ENCODE peak calls at places on chromosomes 5 and 9, in seven cellular contexts. V, W, E, O, F, I and S are unnamed samples.

GRCh38 chr5:143554918-143555477 is 151.5 kb upstream of the NR3C1 start:
- DNase-seq in V (no peak), W (no peak), E (no peak), O (no peak), F (no peak), I (peak; percentile 72), S (no peak)

GRCh38 chr5:79990205-79990597 is 861 bp downstream of the MTX3 start:
- DNase-seq in V (no peak), W (no peak), E (no peak), O (no peak), F (no peak), I (no peak), S (no peak)

GRCh38 chr9:136304981-136305380 is 1.1 kb upstream of the CCDC187 start:
- DNase-seq in V (no peak), W (no peak), E (no peak), O (no peak), F (no peak), I (no peak), S (no peak)

GRCh38 chr5:64451551-64451950 is 54.3 kb upstream of the RGS7BP start:
- DNase-seq in V (no peak), W (no peak), E (no peak), O (no peak), F (no peak), I (no peak), S (no peak)

GRCh38 chr9:14687042-14687719 is 6.1 kb downstream of the ZDHHC21 start:
- DNase-seq in V (no peak), W (no peak), E (no peak), O (no peak), F (no peak), I (peak; percentile 94), S (no peak)

GRCh38 chr5:57494104-57495098 is 11.8 kb upstream of the ACTBL2 start:
- DNase-seq in V (peak; percentile 21), W (no peak), E (peak; percentile 73), O (no peak), F (peak; percentile 15), I (peak; percentile 98), S (peak; percentile 66)

GRCh38 chr9:108109927-108110326 is 620.4 kb upstream of the KLF4 start:
- DNase-seq in V (no peak), W (no peak), E (no peak), O (no peak), F (no peak), I (no peak), S (no peak)

GRCh38 chr5:127562252-127562651 is 44.8 kb downstream of the PRRC1 start:
- DNase-seq in V (no peak), W (peak; percentile 30), E (no peak), O (peak; percentile 40), F (no peak), I (no peak), S (no peak)

GRCh38 chr5:870973-871372 is 20.2 kb upstream of the ZDHHC11 start:
- DNase-seq in V (no peak), W (no peak), E (no peak), O (no peak), F (no peak), I (no peak), S (no peak)

GRCh38 chr5:83564069-83564749 is 92.7 kb downstream of the VCAN start:
- DNase-seq in V (no peak), W (no peak), E (no peak), O (no peak), F (no peak), I (peak; percentile 65), S (no peak)

GRCh38 chr5:26761040-26761439 is 277.3 kb downstream of the CDH9 start:
- DNase-seq in V (no peak), W (no peak), E (no peak), O (peak; percentile 70), F (no peak), I (no peak), S (no peak)

DNA sequence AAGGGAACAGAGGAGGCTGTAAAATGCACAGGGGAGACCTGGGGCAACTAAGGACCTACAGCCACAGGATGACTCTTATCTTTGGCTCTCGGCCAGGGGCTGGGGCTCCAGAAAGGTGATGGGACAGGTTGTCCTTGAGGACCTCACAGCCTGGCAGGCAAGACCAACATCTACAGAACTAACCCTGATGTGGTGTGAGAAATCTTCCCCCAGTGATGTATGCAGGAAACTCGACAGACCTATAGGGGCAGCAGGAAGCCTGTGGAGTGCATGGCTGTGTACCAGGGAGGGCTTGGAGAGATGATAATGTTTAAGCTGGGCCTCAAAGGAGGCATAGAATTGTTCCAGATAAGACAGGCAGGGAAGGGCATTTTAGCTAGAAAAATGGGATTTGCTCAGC is 68.4 kb upstream of the SLC25A51 start:
- DNase-seq in V (no peak), W (no peak), E (peak; percentile 58), O (no peak), F (no peak), I (no peak), S (no peak)
- TF ChIP-seq CTCF in V (no peak), W (no peak), E (no peak), O (peak; percentile 7), F (no peak), I (peak; percentile 37), S (no peak)

DNA sequence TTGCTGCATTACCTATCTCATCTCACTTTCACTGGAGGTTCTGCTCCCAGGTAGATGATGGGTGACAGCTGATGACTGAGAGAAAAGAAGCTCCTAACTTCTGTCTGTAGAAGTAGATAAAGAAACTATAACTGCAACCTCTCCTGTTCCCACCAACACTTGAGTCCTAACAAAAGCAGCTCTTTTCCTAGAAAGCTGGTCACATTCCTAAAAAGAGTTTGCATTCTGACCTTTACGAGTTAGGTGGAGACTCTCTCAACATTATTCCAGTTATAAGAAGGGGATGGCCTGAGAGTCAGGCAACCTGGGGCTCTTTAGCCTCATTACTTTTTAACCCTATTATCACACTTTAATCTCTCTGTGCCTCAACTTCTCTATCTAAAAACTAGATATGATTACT is 8.9 kb upstream of the PCAT7 start:
- DNase-seq in V (no peak), W (no peak), E (no peak), O (no peak), F (no peak), I (no peak), S (no peak)
- TF ChIP-seq CTCF in V (no peak), W (no peak), E (no peak), O (no peak), F (no peak), I (no peak), S (no peak)

DNA sequence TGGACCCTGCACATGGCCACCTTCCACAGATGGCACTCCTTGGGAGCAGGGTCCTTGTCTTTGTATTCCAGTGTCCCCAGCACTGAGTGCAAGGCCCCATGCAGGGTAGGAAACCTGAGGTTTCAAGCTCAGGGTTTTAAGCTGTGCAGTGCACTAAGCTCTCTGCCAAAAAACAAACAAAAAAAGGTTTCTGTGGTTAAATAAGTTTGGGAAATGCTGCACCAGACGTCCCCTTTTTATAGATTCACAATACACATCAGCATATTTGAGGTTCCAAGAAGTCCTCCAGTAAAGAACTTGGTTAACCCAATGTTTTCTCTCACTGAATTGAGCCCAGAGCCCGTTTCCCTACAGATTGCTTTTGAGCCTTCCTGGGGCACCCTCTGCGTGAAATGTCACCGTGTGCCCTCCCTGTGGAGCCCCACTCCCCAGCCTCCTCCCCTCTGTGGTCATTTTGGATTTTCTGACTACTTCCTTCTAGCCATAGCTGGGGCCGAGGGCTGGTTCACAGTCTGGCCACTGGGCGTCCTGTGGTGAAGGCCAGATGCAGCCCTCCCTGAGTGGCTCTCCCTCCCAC is 17.1 kb downstream of the DELE1 start:
- DNase-seq in V (no peak), W (no peak), E (peak; percentile 70), O (no peak), F (no peak), I (peak; percentile 83), S (no peak)
- TF ChIP-seq CTCF in V (no peak), W (no peak), E (no peak), O (peak; percentile 11), F (no peak), I (no peak), S (no peak)

GRCh38 chr9:98132806-98133631 is 14.0 kb upstream of the TRIM14 start:
- DNase-seq in V (no peak), W (no peak), E (peak; percentile 47), O (peak; percentile 75), F (no peak), I (no peak), S (no peak)
- TF ChIP-seq CTCF in V (no peak), W (no peak), E (no peak), O (peak; percentile 27), F (no peak), I (no peak), S (no peak)

DNA sequence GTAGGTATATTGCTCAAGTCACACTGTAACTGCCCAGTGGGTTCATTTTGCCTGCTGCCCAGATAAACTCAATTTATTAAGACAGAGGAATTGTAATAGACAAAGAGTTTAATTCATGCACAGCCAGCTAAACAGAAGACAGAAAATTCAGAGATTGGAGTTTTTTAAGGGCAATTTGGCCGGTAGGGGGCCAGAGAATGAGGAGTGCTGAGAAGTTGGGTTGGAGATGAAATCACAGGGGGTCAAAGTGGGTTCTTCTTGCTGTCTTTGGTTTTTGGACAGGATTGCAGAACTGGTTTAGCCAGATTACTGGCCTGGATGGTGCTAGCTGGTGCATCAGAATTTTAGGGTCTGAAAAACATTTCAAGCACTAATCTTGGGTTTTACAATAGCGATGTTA is 20.7 kb upstream of the IL33 start:
- DNase-seq in V (no peak), W (peak; percentile 24), E (no peak), O (no peak), F (no peak), I (no peak), S (peak; percentile 3)
- TF ChIP-seq CTCF in V (no peak), W (no peak), E (no peak), O (no peak), F (no peak), I (peak; percentile 27), S (no peak)

DNA sequence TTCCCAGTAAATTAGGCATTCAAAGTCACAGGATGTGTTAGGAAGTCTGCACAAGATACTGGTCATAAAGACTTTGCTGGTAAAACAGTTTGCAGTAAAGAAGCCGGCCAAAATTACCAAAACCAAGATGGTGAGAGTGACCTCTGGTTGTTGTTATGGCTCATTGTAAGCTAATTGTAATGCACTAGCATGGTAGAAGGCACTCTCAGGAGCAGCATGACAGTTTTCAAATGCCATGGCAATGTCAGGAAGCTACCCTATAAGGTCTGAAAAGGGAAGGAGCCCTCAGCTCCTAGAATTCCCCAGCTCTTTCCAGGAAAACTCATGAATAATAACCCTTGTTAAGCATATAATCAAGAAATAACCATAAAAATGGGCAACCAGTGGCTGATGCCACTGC is 64.3 kb upstream of the TNC start:
- DNase-seq in V (no peak), W (no peak), E (no peak), O (no peak), F (no peak), I (no peak), S (no peak)
- TF ChIP-seq CTCF in V (no peak), W (no peak), E (no peak), O (no peak), F (no peak), I (no peak), S (no peak)

GRCh38 chr9:71249729-71250317 is 128.4 kb upstream of the TRPM3 start:
- DNase-seq in V (no peak), W (no peak), E (no peak), O (peak; percentile 44), F (no peak), I (peak; percentile 74), S (no peak)
- TF ChIP-seq CTCF in V (peak; percentile 24), W (no peak), E (peak; percentile 77), O (peak; percentile 73), F (peak; percentile 68), I (peak; percentile 75), S (peak; percentile 62)